ENCODE peak calls at places on chromosomes 16 and 17, in six cellular contexts. Y is colonic mucosa, X is heart right ventricle, E is GM04504, V is AG09309, M is HEK293T. T is an unnamed sample.

GRCh38 chr16:46830417-46830901 is 521 bp downstream of the C16orf87 start:
- DNase-seq in Y (peak), X (peak), E (no peak), M (peak), V (no peak), T (no peak)

GRCh38 chr17:38674013-38674748 is 576 bp downstream of the EPOP start:
- DNase-seq in X (peak), E (no peak), M (no peak), V (no peak), Y (no peak), T (no peak)

GRCh38 chr16:29784901-29785500 is 5.5 kb upstream of the KIF22 start:
- DNase-seq in X (peak), M (no peak), V (no peak), E (no peak), Y (peak), T (peak)

GRCh38 chr16:66271074-66272060 is 95.1 kb upstream of the CDH5 start:
- DNase-seq in X (no peak), E (no peak), Y (no peak), M (no peak), V (no peak), T (no peak)

GRCh38 chr17:76248013-76248782 is 7.9 kb upstream of the RNF157 start:
- DNase-seq in E (no peak), M (no peak), V (no peak), Y (no peak), X (no peak), T (no peak)

GRCh38 chr16:88538366-88539060 is 31.7 kb upstream of the ZC3H18 start:
- DNase-seq in V (no peak), E (no peak), M (no peak), Y (no peak), X (no peak), T (no peak)

GRCh38 chr16:67632415-67633172 is 12.3 kb upstream of the CARMIL2 start:
- DNase-seq in X (peak), V (no peak), E (no peak), Y (no peak), M (no peak), T (peak)

GRCh38 chr16:84746231-84746630 is 46.4 kb downstream of the USP10 start:
- DNase-seq in E (no peak), X (no peak), Y (no peak), M (no peak), V (no peak), T (no peak)

GRCh38 chr16:80964351-80964750 is 42.3 kb downstream of the CMC2 start:
- DNase-seq in M (no peak), V (no peak), E (no peak), Y (no peak), X (no peak), T (no peak)

GRCh38 chr17:46092996-46093395 is 93.9 kb downstream of the STH start:
- DNase-seq in E (no peak), M (no peak), Y (no peak), V (no peak), X (no peak), T (no peak)

GRCh38 chr17:79465011-79466006 is 145.5 kb downstream of the RBFOX3 start:
- DNase-seq in E (no peak), X (no peak), M (no peak), Y (no peak), V (no peak), T (no peak)

GRCh38 chr16:674968-675883 is at the start of gene RHBDL1:
- DNase-seq in M (peak), Y (no peak), X (peak), E (no peak), V (no peak), T (peak)

GRCh38 chr17:76239538-76240274 is 587 bp downstream of the RNF157 start:
- DNase-seq in E (no peak), V (no peak), X (peak), M (no peak), Y (no peak), T (no peak)

GRCh38 chr17:30173649-30174048 is 57.0 kb downstream of the NSRP1 start:
- DNase-seq in M (no peak), E (no peak), V (no peak), Y (no peak), X (no peak), T (no peak)

GRCh38 chr17:28228109-28228840 is 90.7 kb upstream of the TMEM97 start:
- DNase-seq in E (no peak), M (peak), X (no peak), V (no peak), Y (no peak), T (no peak)

GRCh38 chr17:55763856-55764255 is 13.0 kb downstream of the PCTP start:
- DNase-seq in Y (no peak), E (no peak), M (no peak), X (no peak), V (no peak), T (peak)

GRCh38 chr16:72291531-72291981 is 119.6 kb upstream of the PMFBP1 start:
- DNase-seq in Y (no peak), E (peak), V (peak), M (no peak), X (no peak), T (peak)

GRCh38 chr17:82097187-82097918 is 683 bp downstream of the FASN start:
- DNase-seq in X (no peak), Y (peak), V (peak), E (peak), M (peak), T (peak)

GRCh38 chr17:8576895-8577294 is 53.6 kb downstream of the MYH10 start:
- DNase-seq in Y (no peak), E (no peak), X (no peak), V (no peak), M (no peak), T (no peak)

GRCh38 chr16:51818342-51818944 is 667.4 kb upstream of the SALL1 start:
- DNase-seq in E (peak), V (no peak), X (no peak), M (peak), Y (peak), T (peak)